ENCODE peak calls at places on chromosomes 7 and 10, in ten cellular contexts. T is colonic mucosa, Z is brain microvascular endothelial cell, P is WERI-Rb-1, N is heart right ventricle, X is ovary, E is breast epithelium, W is prostate gland, B is tibial nerve, J is kidney epithelial cell. V is an unnamed sample.

GRCh38 chr10:113128450-113129105 is 178.5 kb downstream of the TCF7L2 start:
- DNase-seq in B (no peak), Z (no peak), X (no peak), E (no peak), W (no peak), J (no peak), N (no peak), P (no peak), T (no peak), V (no peak)

GRCh38 chr10:48649349-48649944 is 35.2 kb upstream of the WDFY4 start:
- DNase-seq in B (no peak), E (no peak), W (no peak), J (no peak), T (no peak), N (no peak), X (no peak), P (no peak), Z (no peak), V (no peak)

GRCh38 chr10:72424561-72424960 is 69.8 kb upstream of the DNAJB12 start:
- DNase-seq in T (no peak), B (no peak), N (no peak), P (no peak), X (no peak), J (no peak), W (no peak), E (no peak), Z (no peak), V (no peak)

GRCh38 chr7:155816192-155816508 is 3.9 kb upstream of the SHH start:
- DNase-seq in E (no peak), B (no peak), T (no peak), P (no peak), N (no peak), W (no peak), J (no peak), X (no peak), Z (no peak), V (no peak)

GRCh38 chr7:74598558-74598957 is 59.0 kb upstream of the GTF2I start:
- DNase-seq in P (no peak), N (no peak), E (no peak), X (no peak), W (no peak), T (no peak), J (no peak), Z (peak; percentile 6), B (no peak), V (no peak)

GRCh38 chr7:132049462-132050304 is 493.3 kb upstream of the PODXL start:
- DNase-seq in T (peak; percentile 78), N (no peak), Z (peak; percentile 45), W (no peak), B (no peak), X (no peak), E (no peak), P (peak; percentile 58), J (no peak), V (peak; percentile 35)

GRCh38 chr7:44180631-44181030 is 8.6 kb downstream of the GCK start:
- DNase-seq in Z (no peak), N (no peak), E (no peak), B (no peak), X (no peak), P (no peak), T (no peak), W (no peak), J (no peak), V (no peak)

GRCh38 chr10:33229252-33229943 is 105.1 kb downstream of the NRP1 start:
- DNase-seq in P (no peak), E (no peak), T (no peak), X (no peak), Z (no peak), N (no peak), W (no peak), J (no peak), B (no peak), V (no peak)

GRCh38 chr7:28410628-28411578 is 1.4 kb upstream of the CREB5 start:
- DNase-seq in J (no peak), X (peak; percentile 46), N (peak; percentile 61), Z (peak; percentile 60), W (no peak), B (peak; percentile 67), P (no peak), T (peak; percentile 44), E (no peak), V (peak; percentile 61)

GRCh38 chr10:94639902-94640301 is 43.6 kb upstream of the CYP2C18 start:
- DNase-seq in W (no peak), T (no peak), B (no peak), P (no peak), N (no peak), J (no peak), Z (no peak), E (no peak), X (no peak), V (no peak)

GRCh38 chr7:142799483-142799882 is 28.7 kb downstream of the PRSS2 start:
- DNase-seq in E (no peak), T (no peak), J (no peak), X (no peak), W (no peak), P (no peak), B (no peak), Z (no peak), N (no peak), V (no peak)

GRCh38 chr7:75989726-75990388 is 4.5 kb downstream of the TMEM120A start:
- DNase-seq in P (no peak), J (no peak), W (no peak), Z (no peak), T (peak; percentile 25), E (no peak), N (peak; percentile 80), B (peak; percentile 48), X (peak; percentile 72), V (no peak)

GRCh38 chr10:109933984-109934565 is 10.8 kb upstream of the XPNPEP1 start:
- DNase-seq in T (no peak), W (no peak), X (no peak), Z (no peak), B (no peak), E (no peak), P (no peak), J (no peak), N (no peak), V (no peak)

GRCh38 chr7:45067582-45067981 is 21.2 kb downstream of the NACAD start:
- DNase-seq in W (no peak), P (no peak), B (no peak), J (no peak), N (no peak), X (no peak), T (no peak), E (no peak), Z (no peak), V (no peak)

GRCh38 chr7:97731736-97732370 is at the start of gene TAC1:
- DNase-seq in T (no peak), W (no peak), Z (no peak), N (no peak), E (no peak), P (no peak), J (no peak), B (peak; percentile 35), X (no peak), V (no peak)
- H3K4me3 ChIP-seq in T (peak within 1 kb of the TSS; percentile 24), W (no peak within 1 kb of the TSS), Z (peak within 1 kb of the TSS; percentile 16), N (no peak within 1 kb of the TSS), E (peak within 1 kb of the TSS; percentile 61), P (peak within 1 kb of the TSS; percentile 32), J (peak within 1 kb of the TSS; percentile 10), B (peak within 1 kb of the TSS; percentile 24), X (no peak within 1 kb of the TSS), V (no peak within 1 kb of the TSS)

DNA sequence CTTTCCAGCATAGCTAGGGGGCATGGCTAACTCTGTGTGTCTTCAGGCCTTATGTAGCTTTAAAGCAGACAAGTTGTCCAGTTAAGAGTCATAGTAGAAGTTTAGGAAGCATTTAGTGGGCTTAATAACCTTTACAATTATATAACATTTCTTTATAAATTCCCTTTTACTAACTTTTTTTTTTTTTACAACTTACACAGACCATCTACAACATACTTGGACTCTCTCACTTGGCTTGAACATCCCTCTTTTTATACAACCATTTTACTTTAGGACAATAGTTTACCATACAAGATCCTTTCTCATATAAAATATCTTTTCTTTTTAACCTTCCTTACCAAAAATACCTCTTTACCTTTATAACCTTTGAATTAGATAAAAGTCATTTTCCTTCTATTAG is 26.3 kb downstream of the SP4 start:
- DNase-seq in B (no peak), J (no peak), W (no peak), X (no peak), E (no peak), Z (no peak), N (no peak), T (no peak), P (no peak), V (peak; percentile 31)
- H3K36me3 ChIP-seq in B (no peaks in the 10 kb centered on the region), J (no peaks in the 10 kb centered on the region), W (no peaks in the 10 kb centered on the region), X (no peaks in the 10 kb centered on the region), E (no peaks in the 10 kb centered on the region), Z (no peaks in the 10 kb centered on the region), N (no peaks in the 10 kb centered on the region), T (no peaks in the 10 kb centered on the region), P (no peaks in the 10 kb centered on the region), V (peaks cover 31% of the 10 kb centered on the region)

GRCh38 chr7:2806571-2806970 is 37.5 kb downstream of the GNA12 start:
- DNase-seq in N (no peak), B (no peak), E (no peak), T (no peak), X (no peak), P (no peak), Z (no peak), J (no peak), W (no peak), V (no peak)

GRCh38 chr7:2807846-2808772 is 36.0 kb downstream of the GNA12 start:
- DNase-seq in J (no peak), T (no peak), P (no peak), N (no peak), X (peak; percentile 48), W (no peak), B (no peak), Z (no peak), E (no peak), V (no peak)

GRCh38 chr7:2805213-2806003 is 38.7 kb downstream of the GNA12 start:
- DNase-seq in J (no peak), B (no peak), T (no peak), P (no peak), E (no peak), Z (no peak), W (no peak), X (peak; percentile 75), N (no peak), V (no peak)

GRCh38 chr7:2808891-2809660 is 35.0 kb downstream of the GNA12 start:
- DNase-seq in W (no peak), J (no peak), E (no peak), T (no peak), N (no peak), B (no peak), P (no peak), X (peak; percentile 26), Z (no peak), V (no peak)

DNA sequence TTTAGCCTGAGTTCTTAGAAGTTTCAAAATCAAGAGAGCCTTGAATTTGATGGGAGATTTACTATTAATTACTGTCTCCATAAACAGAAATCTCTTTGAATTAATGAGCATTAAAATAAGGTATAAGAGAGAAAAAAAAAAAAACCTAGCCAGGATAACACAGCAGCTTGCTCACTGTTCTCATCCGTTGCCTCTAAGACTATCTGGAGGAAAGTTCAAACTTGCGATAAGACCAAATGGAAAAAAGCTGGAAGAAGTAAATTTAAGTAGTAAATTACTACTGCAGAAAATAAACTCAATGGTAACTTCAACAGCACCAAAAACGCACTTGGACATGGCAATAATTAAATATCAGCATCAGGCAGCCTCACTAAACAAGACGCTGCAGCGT is 36.7 kb downstream of the GNA12 start:
- DNase-seq in W (no peak), P (no peak), E (no peak), B (no peak), N (no peak), J (no peak), X (no peak), Z (no peak), T (no peak), V (no peak)
- H3K4me3 ChIP-seq in W (no peak overlapping the region), P (no peak overlapping the region), E (no peak overlapping the region), B (no peak overlapping the region), N (no peak overlapping the region), J (no peak overlapping the region), X (peak overlapping the region; percentile 8), Z (no peak overlapping the region), T (no peak overlapping the region), V (no peak overlapping the region)

GRCh38 chr10:31522820-31523219 is 203.8 kb downstream of the ZEB1 start:
- DNase-seq in J (no peak), X (no peak), E (no peak), T (no peak), B (no peak), W (no peak), N (no peak), P (no peak), Z (no peak), V (peak; percentile 36)
- H3K36me3 ChIP-seq in J (no peaks in the 10 kb centered on the region), X (no peaks in the 10 kb centered on the region), E (no peaks in the 10 kb centered on the region), T (no peaks in the 10 kb centered on the region), B (no peaks in the 10 kb centered on the region), W (no peaks in the 10 kb centered on the region), N (no peaks in the 10 kb centered on the region), P (peaks cover 6% of the 10 kb centered on the region), Z (no peaks in the 10 kb centered on the region), V (peaks cover 94% of the 10 kb centered on the region)